ENCODE peak calls at places on chromosomes 12 and 14, in ten cellular contexts. D is left ventricle myocardium inferior, G is keratinocyte, W is suprapubic skin, K is lung, U is endothelial cell of umbilical vein, Y is thyroid gland, T is pancreas, N is esophagus muscularis mucosa, X is hepatocyte. L is an unnamed sample.

GRCh38 chr12:42255875-42256261 is 17.8 kb upstream of the YAF2 start:
- DNase-seq in D (no peak), G (no peak), W (no peak), K (no peak), U (no peak), Y (no peak), T (no peak), N (no peak), X (no peak), L (no peak)

GRCh38 chr12:31585271-31585670 is 5.7 kb downstream of the DENND5B start:
- DNase-seq in D (no peak), G (no peak), W (no peak), K (no peak), U (no peak), Y (no peak), T (no peak), N (no peak), X (no peak), L (peak; percentile 48)

GRCh38 chr12:124636138-124636968 is 68.9 kb upstream of the NCOR2 start:
- DNase-seq in D (no peak), G (peak; percentile 84), W (no peak), K (no peak), U (no peak), Y (no peak), T (no peak), N (no peak), X (peak; percentile 73), L (no peak)

GRCh38 chr14:61347771-61348443 is 26.5 kb downstream of the PRKCH start:
- DNase-seq in D (no peak), G (no peak), W (no peak), K (no peak), U (no peak), Y (no peak), T (no peak), N (no peak), X (no peak), L (no peak)

GRCh38 chr14:79483472-79483871 is 727.8 kb downstream of the DIO2 start:
- DNase-seq in D (no peak), G (no peak), W (no peak), K (no peak), U (no peak), Y (no peak), T (no peak), N (no peak), X (no peak), L (peak; percentile 31)

GRCh38 chr12:122327494-122328385 is 61.4 kb upstream of the VPS33A start:
- DNase-seq in D (no peak), G (no peak), W (no peak), K (no peak), U (peak; percentile 81), Y (no peak), T (no peak), N (no peak), X (peak; percentile 7), L (no peak)

GRCh38 chr14:75198291-75198933 is 22.0 kb upstream of the TMED10 start:
- DNase-seq in D (peak; percentile 56), G (no peak), W (no peak), K (no peak), U (no peak), Y (peak; percentile 45), T (peak; percentile 77), N (no peak), X (no peak), L (no peak)

GRCh38 chr12:54937376-54937775 is 47.2 kb downstream of the TESPA1 start:
- DNase-seq in D (no peak), G (no peak), W (no peak), K (no peak), U (peak; percentile 2), Y (no peak), T (no peak), N (no peak), X (no peak), L (no peak)

GRCh38 chr12:56103066-56103711 is 1.2 kb upstream of the PA2G4 start:
- DNase-seq in D (no peak), G (no peak), W (no peak), K (no peak), U (no peak), Y (no peak), T (no peak), N (no peak), X (no peak), L (no peak)

GRCh38 chr14:78455896-78456435 is 285.8 kb downstream of the NRXN3 start:
- DNase-seq in D (no peak), G (no peak), W (no peak), K (no peak), U (no peak), Y (no peak), T (no peak), N (no peak), X (no peak), L (no peak)

GRCh38 chr12:19082365-19082911 is 47.1 kb upstream of the PLEKHA5 start:
- DNase-seq in D (no peak), G (no peak), W (no peak), K (no peak), U (no peak), Y (peak; percentile 3), T (no peak), N (no peak), X (no peak), L (no peak)

GRCh38 chr12:78651755-78652154 is 212.8 kb upstream of the SYT1 start:
- DNase-seq in D (no peak), G (no peak), W (no peak), K (no peak), U (no peak), Y (no peak), T (no peak), N (no peak), X (peak; percentile 13), L (no peak)

GRCh38 chr12:83322816-83323215 is 636.1 kb downstream of the TMTC2 start:
- DNase-seq in D (no peak), G (no peak), W (no peak), K (no peak), U (no peak), Y (no peak), T (no peak), N (no peak), X (no peak), L (no peak)

GRCh38 chr12:1439201-1439600 is 155.2 kb downstream of the FBXL14 start:
- DNase-seq in D (no peak), G (no peak), W (no peak), K (no peak), U (no peak), Y (peak; percentile 5), T (no peak), N (no peak), X (no peak), L (no peak)

DNA sequence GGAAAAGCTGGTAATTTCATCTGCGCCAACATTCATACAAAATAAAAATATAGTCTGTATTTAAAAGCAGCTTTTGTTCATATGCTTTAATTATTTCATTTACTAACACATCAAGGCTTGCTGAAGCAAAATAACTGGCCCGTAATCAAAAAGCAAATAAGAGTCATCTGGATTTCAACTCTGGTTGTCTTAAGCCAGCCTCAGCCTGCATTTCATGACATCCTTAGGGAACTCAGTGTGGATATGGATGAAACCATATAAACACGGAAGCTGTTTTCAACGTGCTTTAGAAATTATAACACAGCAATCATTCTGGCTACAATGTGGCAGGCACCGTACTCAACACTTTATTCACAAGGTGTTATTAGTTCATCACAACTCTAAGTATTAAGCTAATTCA is 852 bp downstream of the COX16 start:
- DNase-seq in D (no peak), G (no peak), W (no peak), K (no peak), U (no peak), Y (no peak), T (no peak), N (no peak), X (no peak), L (no peak)
- H3K4me3 ChIP-seq in D (peak overlapping the region; percentile 92), G (peak overlapping the region; percentile 91), W (peak overlapping the region; percentile 77), K (peak overlapping the region; percentile 75), U (peak overlapping the region; percentile 93), Y (peak overlapping the region; percentile 56), T (peak overlapping the region; percentile 60), N (peak overlapping the region; percentile 63), X (peak overlapping the region; percentile 83), L (peak overlapping the region; percentile 56)

GRCh38 chr12:106304797-106305196 is 2.3 kb downstream of the TCP11L2 start:
- DNase-seq in D (no peak), G (no peak), W (no peak), K (no peak), U (no peak), Y (no peak), T (no peak), N (no peak), X (no peak), L (no peak)
- TF ChIP-seq CTCF in D (no peak), G (no peak), W (no peak), K (no peak), U (no peak), Y (no peak), T (no peak), N (no peak), X (no peak), L (no peak)

DNA sequence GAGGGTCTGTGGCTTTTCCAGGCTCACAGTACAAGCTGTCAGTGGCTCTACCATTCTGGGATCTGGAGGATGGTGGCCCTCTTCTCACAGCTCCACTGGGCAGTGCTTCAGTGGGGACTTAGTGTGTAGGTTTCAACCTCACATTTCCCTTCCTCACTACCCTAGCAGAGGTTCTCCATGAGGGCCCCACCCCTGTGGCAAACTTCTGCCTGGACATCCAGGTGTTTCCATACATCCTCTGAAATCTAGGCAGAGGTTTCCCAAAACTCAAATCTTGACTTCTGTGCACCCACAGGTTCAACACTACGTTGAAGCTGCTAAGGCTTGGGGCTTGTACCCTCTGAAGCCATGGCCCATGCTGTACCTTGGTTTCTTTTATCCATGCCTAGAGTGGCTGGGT is 40.3 kb downstream of the KTN1 start:
- DNase-seq in D (no peak), G (no peak), W (no peak), K (no peak), U (no peak), Y (no peak), T (no peak), N (no peak), X (no peak), L (no peak)
- H3K36me3 ChIP-seq in D (peaks cover 88% of the 10 kb centered on the region), G (peaks cover 28% of the 10 kb centered on the region), W (peaks cover 62% of the 10 kb centered on the region), K (peaks cover 15% of the 10 kb centered on the region), U (peaks cover 31% of the 10 kb centered on the region), Y (peaks cover 19% of the 10 kb centered on the region), T (peaks cover 37% of the 10 kb centered on the region), N (peaks cover 36% of the 10 kb centered on the region), X (peaks cover 20% of the 10 kb centered on the region), L (peaks cover 5% of the 10 kb centered on the region)

DNA sequence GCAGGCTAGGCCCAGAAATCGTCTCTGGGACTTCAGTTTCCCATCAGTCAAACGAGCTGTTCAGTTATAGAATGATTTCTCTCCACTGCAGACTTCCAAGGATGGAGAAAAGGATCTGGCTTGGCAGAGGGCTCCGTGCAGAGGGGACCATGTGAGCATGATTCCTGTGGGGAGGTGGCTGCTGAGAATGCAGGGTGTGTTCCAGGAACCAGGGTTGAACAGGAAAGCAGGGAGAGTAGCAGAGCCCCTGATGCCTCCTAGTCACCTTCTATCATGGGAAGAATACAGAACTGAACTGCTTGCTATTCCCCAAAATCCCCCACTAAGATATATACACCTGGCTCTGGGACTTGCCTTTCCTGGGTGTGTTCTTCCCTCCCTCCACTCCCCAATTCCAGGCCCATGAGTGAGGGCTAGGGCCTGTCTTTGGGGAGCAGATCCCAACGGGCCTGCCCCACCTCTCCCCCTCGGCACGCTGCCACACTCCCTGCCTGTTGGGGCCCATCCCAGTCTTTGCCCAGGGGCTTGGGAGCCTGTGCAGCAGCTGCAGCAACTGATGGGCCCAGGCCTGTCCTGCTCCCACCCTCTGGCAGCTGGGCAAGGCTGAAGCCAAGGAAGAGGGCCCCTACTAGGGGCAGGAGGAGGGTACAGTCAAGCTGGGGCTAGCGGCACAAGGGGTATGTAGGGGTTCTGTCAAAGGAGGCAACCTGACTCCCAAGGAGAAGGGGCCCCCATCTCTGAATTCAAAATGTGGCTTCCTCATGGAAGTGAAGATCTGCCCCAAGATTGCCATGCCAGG is 3.3 kb downstream of the AJUBA start:
- DNase-seq in D (no peak), G (peak; percentile 94), W (peak; percentile 82), K (no peak), U (no peak), Y (no peak), T (no peak), N (no peak), X (peak; percentile 46), L (no peak)
- H3K4me3 ChIP-seq in D (peak overlapping the region; percentile 87), G (peak overlapping the region; percentile 95), W (peak overlapping the region; percentile 77), K (peak overlapping the region; percentile 20), U (peak overlapping the region; percentile 94), Y (no peak overlapping the region), T (peak overlapping the region; percentile 59), N (no peak overlapping the region), X (peak overlapping the region; percentile 93), L (peak overlapping the region; percentile 89)

L was measured in kidney epithelial cell.